ENCODE peak calls at places on chromosomes 12 and 14, in six cellular contexts. R, X, Y, T, G and E are unnamed samples.

GRCh38 chr12:106145539-106146447 is 7.0 kb upstream of the NUAK1 start:
- DNase-seq in R (no peak), X (no peak), Y (no peak), T (no peak), G (no peak), E (peak)

GRCh38 chr12:116597886-116598285 is 38.7 kb downstream of the MAP1LC3B2 start:
- DNase-seq in R (no peak), X (no peak), Y (no peak), T (no peak), G (no peak), E (no peak)

GRCh38 chr12:45518516-45519235 is 210.8 kb upstream of the ARID2 start:
- DNase-seq in R (peak), X (no peak), Y (no peak), T (no peak), G (no peak), E (no peak)

GRCh38 chr12:91871751-91872150 is 273.9 kb downstream of the BTG1 start:
- DNase-seq in R (no peak), X (no peak), Y (no peak), T (no peak), G (no peak), E (no peak)

GRCh38 chr12:68036642-68037041 is 47.4 kb downstream of the IFNG-AS1 start:
- DNase-seq in R (peak), X (no peak), Y (no peak), T (no peak), G (no peak), E (no peak)

GRCh38 chr12:12405882-12406281 is 49.0 kb downstream of the BORCS5 start:
- DNase-seq in R (no peak), X (no peak), Y (no peak), T (no peak), G (no peak), E (peak)

GRCh38 chr14:102969901-102970300 is 47.4 kb downstream of the AMN start:
- DNase-seq in R (no peak), X (no peak), Y (no peak), T (no peak), G (no peak), E (no peak)

GRCh38 chr14:39034481-39035296 is 68.3 kb downstream of the SEC23A start:
- DNase-seq in R (no peak), X (no peak), Y (no peak), T (peak), G (no peak), E (no peak)

GRCh38 chr12:45887544-45887943 is 102.8 kb downstream of the SCAF11 start:
- DNase-seq in R (no peak), X (no peak), Y (no peak), T (no peak), G (no peak), E (no peak)

GRCh38 chr12:663293-663871 is at the start of gene NINJ2:
- DNase-seq in R (no peak), X (no peak), Y (no peak), T (no peak), G (no peak), E (peak)

GRCh38 chr12:26271889-26272492 is 76.6 kb downstream of the SSPN start:
- DNase-seq in R (no peak), X (no peak), Y (peak), T (no peak), G (no peak), E (peak)

GRCh38 chr14:89586258-89587127 is 169.5 kb upstream of the FOXN3 start:
- DNase-seq in R (no peak), X (no peak), Y (no peak), T (no peak), G (no peak), E (no peak)

GRCh38 chr12:47789141-47789540 is 16.1 kb downstream of the SLC48A1 start:
- DNase-seq in R (no peak), X (no peak), Y (no peak), T (no peak), G (no peak), E (no peak)

GRCh38 chr12:45681469-45681868 is 48.0 kb upstream of the ARID2 start:
- DNase-seq in R (no peak), X (no peak), Y (no peak), T (no peak), G (no peak), E (no peak)

GRCh38 chr12:96061864-96062453 is 26.6 kb upstream of the LTA4H start:
- DNase-seq in R (peak), X (peak), Y (peak), T (peak), G (peak), E (peak)

GRCh38 chr12:110577717-110578521 is 5.2 kb downstream of the PPTC7 start:
- DNase-seq in R (no peak), X (no peak), Y (peak), T (no peak), G (no peak), E (no peak)

GRCh38 chr14:39023939-39024871 is 78.8 kb downstream of the SEC23A start:
- DNase-seq in R (no peak), X (no peak), Y (no peak), T (peak), G (no peak), E (no peak)

GRCh38 chr12:124481772-124482566 is 85.4 kb downstream of the NCOR2 start:
- DNase-seq in R (no peak), X (no peak), Y (no peak), T (no peak), G (no peak), E (no peak)

GRCh38 chr14:77339407-77339806 is 18.6 kb downstream of the GSTZ1 start:
- DNase-seq in R (no peak), X (no peak), Y (no peak), T (no peak), G (no peak), E (no peak)

GRCh38 chr14:93655078-93655750 is 133.1 kb downstream of the PRIMA1 start:
- DNase-seq in R (no peak), X (no peak), Y (peak), T (peak), G (peak), E (peak)

GRCh38 chr12:132723015-132723763 is 12.5 kb downstream of the PGAM5 start:
- DNase-seq in R (no peak), X (no peak), Y (peak), T (no peak), G (no peak), E (no peak)

GRCh38 chr12:109951136-109951535 is 45.0 kb downstream of the GIT2 start:
- DNase-seq in R (no peak), X (no peak), Y (peak), T (no peak), G (no peak), E (no peak)

GRCh38 chr14:61498811-61499210 is 177.4 kb downstream of the PRKCH start:
- DNase-seq in R (no peak), X (no peak), Y (no peak), T (no peak), G (no peak), E (no peak)

GRCh38 chr14:77086017-77086727 is 11.9 kb upstream of the CIPC start:
- DNase-seq in R (no peak), X (no peak), Y (peak), T (no peak), G (no peak), E (no peak)

GRCh38 chr14:103204852-103205540 is 81.7 kb downstream of the TNFAIP2 start:
- DNase-seq in R (no peak), X (no peak), Y (peak), T (no peak), G (peak), E (no peak)

GRCh38 chr14:22555573-22556011 is 33.4 kb downstream of the DAD1 start:
- DNase-seq in R (no peak), X (no peak), Y (no peak), T (no peak), G (peak), E (no peak)

GRCh38 chr14:55448146-55448614 is 7.8 kb upstream of the TBPL2 start:
- DNase-seq in R (no peak), X (no peak), Y (peak), T (no peak), G (no peak), E (no peak)

GRCh38 chr12:65004270-65004669 is 116.8 kb downstream of the WIF1 start:
- DNase-seq in R (no peak), X (no peak), Y (no peak), T (no peak), G (no peak), E (no peak)